ENCODE peak calls at places on chromosome 3, in four cellular contexts. One of them, this sample, is unnamed.

GRCh38 chr3:12963869-12964712 is 109.1 kb downstream of the IQSEC1 start:
- DNase-seq in AG04449: no peak
- DNase-seq in AG04450: no peak
- DNase-seq in adrenal gland: peak
- DNase-seq in this sample: no peak

GRCh38 chr3:184229424-184230080 is at the start of gene VWA5B2:
- DNase-seq in AG04449: no peak
- DNase-seq in AG04450: no peak
- DNase-seq in adrenal gland: peak
- DNase-seq in this sample: no peak

GRCh38 chr3:13335062-13335461 is 85.1 kb downstream of the NUP210 start:
- DNase-seq in AG04449: no peak
- DNase-seq in AG04450: no peak
- DNase-seq in adrenal gland: no peak
- DNase-seq in this sample: no peak

GRCh38 chr3:138696661-138697370 is 88.2 kb downstream of the FAIM start:
- DNase-seq in AG04449: no peak
- DNase-seq in AG04450: no peak
- DNase-seq in adrenal gland: no peak
- DNase-seq in this sample: no peak

GRCh38 chr3:77939726-77940125 is 899.8 kb downstream of the ROBO2 start:
- DNase-seq in AG04449: no peak
- DNase-seq in AG04450: no peak
- DNase-seq in adrenal gland: no peak
- DNase-seq in this sample: peak

GRCh38 chr3:141455603-141456327 is 31.1 kb upstream of the RASA2 start:
- DNase-seq in AG04449: no peak
- DNase-seq in AG04450: no peak
- DNase-seq in adrenal gland: no peak
- DNase-seq in this sample: no peak

GRCh38 chr3:127747751-127748521 is 74.4 kb downstream of the MGLL start:
- DNase-seq in AG04449: peak
- DNase-seq in AG04450: peak
- DNase-seq in adrenal gland: no peak
- DNase-seq in this sample: no peak

GRCh38 chr3:193962986-193963683 is 172.8 kb upstream of the HES1 start:
- DNase-seq in AG04449: no peak
- DNase-seq in AG04450: no peak
- DNase-seq in adrenal gland: no peak
- DNase-seq in this sample: no peak

GRCh38 chr3:10366681-10367101 is 45.8 kb upstream of the SEC13 start:
- DNase-seq in AG04449: peak
- DNase-seq in AG04450: peak
- DNase-seq in adrenal gland: no peak
- DNase-seq in this sample: peak

GRCh38 chr3:71584216-71585061 is 911 bp upstream of the FOXP1 start:
- DNase-seq in AG04449: no peak
- DNase-seq in AG04450: no peak
- DNase-seq in adrenal gland: peak
- DNase-seq in this sample: no peak

GRCh38 chr3:106058485-106058884 is 189.7 kb upstream of the CBLB start:
- DNase-seq in AG04449: no peak
- DNase-seq in AG04450: no peak
- DNase-seq in adrenal gland: no peak
- DNase-seq in this sample: no peak

GRCh38 chr3:116000315-116000714 is 377.0 kb downstream of the GAP43 start:
- DNase-seq in AG04449: peak
- DNase-seq in AG04450: peak
- DNase-seq in adrenal gland: peak
- DNase-seq in this sample: peak

GRCh38 chr3:59480486-59480995 is 430.7 kb upstream of the CFAP20DC start:
- DNase-seq in AG04449: no peak
- DNase-seq in AG04450: peak
- DNase-seq in adrenal gland: no peak
- DNase-seq in this sample: peak

GRCh38 chr3:122169911-122170310 is 13.6 kb upstream of the CASR start:
- DNase-seq in AG04449: no peak
- DNase-seq in AG04450: no peak
- DNase-seq in adrenal gland: no peak
- DNase-seq in this sample: no peak

GRCh38 chr3:181709537-181710279 is 2.0 kb upstream of the SOX2 start:
- DNase-seq in AG04449: no peak
- DNase-seq in AG04450: no peak
- DNase-seq in adrenal gland: peak
- DNase-seq in this sample: no peak

GRCh38 chr3:34582054-34582453 is 783.6 kb downstream of the PDCD6IP start:
- DNase-seq in AG04449: no peak
- DNase-seq in AG04450: no peak
- DNase-seq in adrenal gland: no peak
- DNase-seq in this sample: no peak

GRCh38 chr3:13042932-13043275 is 30.3 kb downstream of the IQSEC1 start:
- DNase-seq in AG04449: no peak
- DNase-seq in AG04450: no peak
- DNase-seq in adrenal gland: no peak
- DNase-seq in this sample: no peak

GRCh38 chr3:144162042-144162441 is 190.4 kb downstream of the DIPK2A start:
- DNase-seq in AG04449: peak
- DNase-seq in AG04450: peak
- DNase-seq in adrenal gland: no peak
- DNase-seq in this sample: peak

GRCh38 chr3:12822725-12823373 is 18.5 kb downstream of the RPL32 start:
- DNase-seq in AG04449: no peak
- DNase-seq in AG04450: no peak
- DNase-seq in adrenal gland: no peak
- DNase-seq in this sample: no peak

GRCh38 chr3:18423401-18424212 is 1.5 kb downstream of the SATB1 start:
- DNase-seq in AG04449: no peak
- DNase-seq in AG04450: no peak
- DNase-seq in adrenal gland: peak
- DNase-seq in this sample: no peak

GRCh38 chr3:105232536-105232935 is 134.2 kb upstream of the ALCAM start:
- DNase-seq in AG04449: no peak
- DNase-seq in AG04450: no peak
- DNase-seq in adrenal gland: no peak
- DNase-seq in this sample: no peak

GRCh38 chr3:97979610-97980009 is 7.4 kb upstream of the RIOX2 start:
- DNase-seq in AG04449: no peak
- DNase-seq in AG04450: no peak
- DNase-seq in adrenal gland: no peak
- DNase-seq in this sample: no peak

GRCh38 chr3:97988784-97989568 is 16.7 kb upstream of the RIOX2 start:
- DNase-seq in AG04449: no peak
- DNase-seq in AG04450: no peak
- DNase-seq in adrenal gland: no peak
- DNase-seq in this sample: no peak

GRCh38 chr3:97981886-97982285 is 9.7 kb upstream of the RIOX2 start:
- DNase-seq in AG04449: no peak
- DNase-seq in AG04450: no peak
- DNase-seq in adrenal gland: no peak
- DNase-seq in this sample: no peak

DNA sequence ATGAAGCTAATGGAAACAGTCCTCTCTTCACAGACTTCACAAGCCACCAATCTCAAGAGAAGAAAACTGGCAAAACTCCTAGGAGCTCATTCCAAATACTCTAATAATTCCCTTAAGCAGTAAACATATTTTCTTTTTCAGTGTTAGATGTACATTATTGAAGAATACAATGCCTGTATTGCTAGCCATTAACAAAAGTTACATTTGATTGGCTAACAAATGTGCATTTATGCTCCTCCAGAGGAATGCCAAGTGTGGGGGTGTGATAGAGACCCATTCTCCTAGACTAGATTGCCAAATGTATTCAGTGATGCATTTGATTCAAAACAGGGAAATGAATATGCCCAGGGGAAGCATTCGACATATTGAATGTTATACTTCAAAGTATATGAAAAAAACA is 11.8 kb upstream of the RIOX2 start:
- DNase-seq in AG04449: no peak
- DNase-seq in AG04450: no peak
- DNase-seq in adrenal gland: no peak
- DNase-seq in this sample: no peak
- TF ChIP-seq CTCF in AG04449: no peak
- TF ChIP-seq CTCF in AG04450: no peak
- TF ChIP-seq CTCF in adrenal gland: no peak
- TF ChIP-seq CTCF in this sample: no peak

GRCh38 chr3:159766563-159767185 is 222.0 kb upstream of the IL12A start:
- DNase-seq in AG04449: no peak
- DNase-seq in AG04450: no peak
- DNase-seq in adrenal gland: no peak
- DNase-seq in this sample: no peak
- H3K4me3 ChIP-seq in AG04449: peak
- H3K4me3 ChIP-seq in AG04450: peak
- H3K4me3 ChIP-seq in adrenal gland: no peak
- H3K4me3 ChIP-seq in this sample: peak

GRCh38 chr3:151091685-151092352 is 6.4 kb downstream of the MED12L start:
- DNase-seq in AG04449: no peak
- DNase-seq in AG04450: no peak
- DNase-seq in adrenal gland: no peak
- DNase-seq in this sample: peak

GRCh38 chr3:151093148-151093547 is 7.7 kb downstream of the MED12L start:
- DNase-seq in AG04449: no peak
- DNase-seq in AG04450: no peak
- DNase-seq in adrenal gland: no peak
- DNase-seq in this sample: no peak

GRCh38 chr3:151096697-151097096 is 11.2 kb downstream of the MED12L start:
- DNase-seq in AG04449: no peak
- DNase-seq in AG04450: no peak
- DNase-seq in adrenal gland: no peak
- DNase-seq in this sample: no peak

DNA sequence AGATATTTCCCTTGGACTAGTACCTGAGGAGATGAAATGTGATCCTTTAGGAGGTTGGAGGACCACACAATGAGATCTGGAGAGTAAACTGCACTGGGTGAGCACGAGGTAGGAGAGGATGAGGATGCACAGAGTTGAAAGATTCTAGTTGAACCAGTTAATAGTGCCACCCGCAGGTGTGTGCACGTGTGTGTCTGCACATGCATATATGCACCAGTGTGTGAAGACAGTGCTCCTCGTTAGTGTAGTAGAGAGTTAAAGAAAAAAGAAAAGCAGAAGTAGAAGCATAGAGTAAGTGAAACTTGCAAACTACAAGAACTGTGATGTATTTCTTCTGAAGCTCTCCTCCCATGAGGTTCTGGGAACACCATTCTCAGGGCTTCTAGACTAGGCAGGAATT is 8.4 kb downstream of the MED12L start:
- DNase-seq in AG04449: no peak
- DNase-seq in AG04450: no peak
- DNase-seq in adrenal gland: no peak
- DNase-seq in this sample: no peak
- TF ChIP-seq CTCF in AG04449: no peak
- TF ChIP-seq CTCF in AG04450: no peak
- TF ChIP-seq CTCF in adrenal gland: no peak
- TF ChIP-seq CTCF in this sample: no peak

GRCh38 chr3:197356275-197356674 is 57.9 kb upstream of the DLG1 start:
- DNase-seq in AG04449: no peak
- DNase-seq in AG04450: no peak
- DNase-seq in adrenal gland: no peak
- DNase-seq in this sample: no peak
- H3K4me3 ChIP-seq in AG04449: no peak
- H3K4me3 ChIP-seq in AG04450: peak
- H3K4me3 ChIP-seq in adrenal gland: no peak
- H3K4me3 ChIP-seq in this sample: no peak

GRCh38 chr3:117443014-117443413 is 733.4 kb downstream of the TUSC7 start:
- DNase-seq in AG04449: no peak
- DNase-seq in AG04450: peak
- DNase-seq in adrenal gland: no peak
- DNase-seq in this sample: no peak

GRCh38 chr3:117441851-117442250 is 732.3 kb downstream of the TUSC7 start:
- DNase-seq in AG04449: no peak
- DNase-seq in AG04450: no peak
- DNase-seq in adrenal gland: no peak
- DNase-seq in this sample: no peak

GRCh38 chr3:117435481-117435880 is 725.9 kb downstream of the TUSC7 start:
- DNase-seq in AG04449: no peak
- DNase-seq in AG04450: no peak
- DNase-seq in adrenal gland: no peak
- DNase-seq in this sample: no peak

GRCh38 chr3:117444175-117444574 is 734.6 kb downstream of the TUSC7 start:
- DNase-seq in AG04449: no peak
- DNase-seq in AG04450: no peak
- DNase-seq in adrenal gland: no peak
- DNase-seq in this sample: no peak

DNA sequence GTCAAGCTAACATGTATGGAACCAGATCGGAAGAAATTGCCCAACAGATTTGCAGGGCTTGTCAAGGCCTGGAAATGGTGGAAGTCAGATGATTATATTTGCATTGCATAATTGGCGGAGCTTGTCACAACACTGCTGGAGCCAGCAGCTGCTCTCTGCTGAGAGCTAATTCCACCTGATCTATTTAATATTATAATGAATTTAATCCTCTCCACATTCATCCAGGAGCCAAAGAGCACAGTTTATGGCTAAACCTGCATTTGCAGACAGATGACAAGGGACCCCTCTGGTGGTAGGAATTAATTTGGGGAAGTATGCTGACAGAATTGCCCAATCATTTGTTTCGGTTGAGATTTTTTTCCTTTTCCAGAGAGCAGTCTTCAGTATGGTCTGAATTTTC is 730.2 kb downstream of the TUSC7 start:
- DNase-seq in AG04449: no peak
- DNase-seq in AG04450: no peak
- DNase-seq in adrenal gland: no peak
- DNase-seq in this sample: peak
- TF ChIP-seq CTCF in AG04449: peak
- TF ChIP-seq CTCF in AG04450: peak
- TF ChIP-seq CTCF in adrenal gland: peak
- TF ChIP-seq CTCF in this sample: peak

DNA sequence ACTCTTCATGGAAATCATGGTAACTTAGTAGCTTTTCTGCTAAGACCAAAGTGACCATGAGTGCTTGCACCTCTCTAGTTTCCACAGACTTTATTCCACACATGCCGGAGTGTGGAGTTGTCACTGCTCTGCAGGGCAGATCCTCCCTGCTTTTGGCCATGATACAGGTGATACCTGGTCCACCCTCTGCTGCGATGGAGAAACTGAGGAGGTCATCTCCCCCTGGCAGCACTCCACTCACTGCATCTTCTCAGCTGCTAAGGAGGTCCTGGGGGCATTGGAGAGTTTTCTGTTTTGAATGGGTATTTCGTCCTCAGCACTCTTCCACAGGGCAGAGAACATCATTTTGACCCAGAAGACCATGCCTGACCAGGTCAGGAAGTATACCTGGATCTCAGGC is 31.1 kb downstream of the RBM5 start:
- DNase-seq in AG04449: no peak
- DNase-seq in AG04450: no peak
- DNase-seq in adrenal gland: no peak
- DNase-seq in this sample: no peak
- H3K4me3 ChIP-seq in AG04449: no peak
- H3K4me3 ChIP-seq in AG04450: no peak
- H3K4me3 ChIP-seq in adrenal gland: no peak
- H3K4me3 ChIP-seq in this sample: no peak

DNA sequence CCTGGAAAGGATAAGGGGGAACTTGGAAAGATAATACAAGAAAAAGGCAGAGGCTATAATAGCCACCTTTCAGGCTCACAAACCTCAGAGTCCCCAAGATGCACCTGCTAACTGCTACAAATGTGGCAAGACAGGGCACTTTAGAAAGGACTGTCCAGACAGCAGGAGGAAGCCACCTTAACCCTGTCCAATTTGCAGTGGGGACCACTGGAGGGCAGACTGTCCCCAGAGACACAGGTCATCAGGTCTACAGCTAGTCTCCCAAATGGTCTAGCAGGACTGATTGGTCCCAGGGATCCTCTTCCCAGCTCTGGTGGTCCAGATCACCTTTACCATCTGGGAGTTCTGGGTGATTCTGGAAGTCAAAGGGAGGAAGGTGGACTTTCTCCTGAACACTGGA is 882.5 kb upstream of the GBE1 start:
- DNase-seq in AG04449: no peak
- DNase-seq in AG04450: no peak
- DNase-seq in adrenal gland: no peak
- DNase-seq in this sample: no peak
- TF ChIP-seq CTCF in AG04449: no peak
- TF ChIP-seq CTCF in AG04450: no peak
- TF ChIP-seq CTCF in adrenal gland: no peak
- TF ChIP-seq CTCF in this sample: no peak